ENCODE peak calls at places on chromosome 13, in four cellular contexts. Q is mammary epithelial cell, E is A549, Y is ecto neural progenitor cell. L is an unnamed sample.
A peak's percentile ranks its signal among the peaks of the same experiment; 100 is the strongest.

GRCh38 chr13:44605711-44606110 is 29.6 kb upstream of the TSC22D1 start:
- DNase-seq in Q (no peak), E (no peak), Y (no peak), L (no peak)

GRCh38 chr13:27533155-27533643 is 82.8 kb upstream of the MTIF3 start:
- DNase-seq in Q (peak; percentile 62), E (peak; percentile 41), Y (peak; percentile 92), L (peak; percentile 81)

GRCh38 chr13:44125943-44126469 is 246.3 kb downstream of the LACC1 start:
- DNase-seq in Q (no peak), E (no peak), Y (no peak), L (no peak)

GRCh38 chr13:75256922-75257321 is 225.0 kb downstream of the TBC1D4 start:
- DNase-seq in Q (peak; percentile 77), E (no peak), Y (no peak), L (no peak)

GRCh38 chr13:29943301-29944085 is 93.1 kb upstream of the UBL3 start:
- DNase-seq in Q (no peak), E (no peak), Y (no peak), L (no peak)

GRCh38 chr13:109678459-109678858 is 107.9 kb downstream of the IRS2 start:
- DNase-seq in Q (no peak), E (no peak), Y (no peak), L (no peak)

GRCh38 chr13:23658929-23659541 is 88.8 kb downstream of the TNFRSF19 start:
- DNase-seq in Q (no peak), E (no peak), Y (no peak), L (no peak)

GRCh38 chr13:22812793-22813192 is 368.0 kb upstream of the SGCG start:
- DNase-seq in Q (no peak), E (no peak), Y (no peak), L (no peak)

GRCh38 chr13:101309014-101309619 is 107.2 kb downstream of the NALCN start:
- DNase-seq in Q (peak; percentile 45), E (no peak), Y (no peak), L (no peak)

GRCh38 chr13:106163426-106163825 is 372.0 kb downstream of the EFNB2 start:
- DNase-seq in Q (no peak), E (no peak), Y (no peak), L (no peak)

GRCh38 chr13:29846475-29847256 is 3.8 kb downstream of the UBL3 start:
- DNase-seq in Q (no peak), E (no peak), Y (no peak), L (no peak)

GRCh38 chr13:48641404-48641803 is 12.3 kb upstream of the CYSLTR2 start:
- DNase-seq in Q (no peak), E (no peak), Y (no peak), L (no peak)